ENCODE peak calls at places on chromosomes 6 and 20, in four cellular contexts. O is H9, N is testis, F is SJSA1. Q is an unnamed sample.

GRCh38 chr6:143615785-143616184 is 62.0 kb upstream of the PHACTR2 start:
- DNase-seq in O (no peak), N (no peak), F (no peak), Q (no peak)

GRCh38 chr20:4488407-4489339 is 233.0 kb upstream of the PRND start:
- DNase-seq in O (no peak), N (no peak), F (peak; percentile 63), Q (peak; percentile 30)

GRCh38 chr20:17619351-17620093 is 49.6 kb downstream of the DSTN start:
- DNase-seq in O (peak; percentile 23), N (no peak), F (peak; percentile 36), Q (no peak)

GRCh38 chr6:82084324-82084920 is 163.1 kb downstream of the IBTK start:
- DNase-seq in O (no peak), N (no peak), F (no peak), Q (no peak)

GRCh38 chr6:14464049-14464448 is 346.5 kb downstream of the CD83 start:
- DNase-seq in O (peak; percentile 52), N (no peak), F (no peak), Q (no peak)

GRCh38 chr6:4464638-4465037 is 311.6 kb upstream of the CDYL start:
- DNase-seq in O (no peak), N (no peak), F (no peak), Q (no peak)

GRCh38 chr6:104957301-104958177 is 632 bp downstream of the LIN28B start:
- DNase-seq in O (peak; percentile 72), N (no peak), F (no peak), Q (no peak)

GRCh38 chr6:163415176-163415619 is 680 bp downstream of the QKI start:
- DNase-seq in O (no peak), N (no peak), F (no peak), Q (no peak)

GRCh38 chr6:157831018-157831369 is 7.9 kb downstream of the SNX9 start:
- DNase-seq in O (no peak), N (no peak), F (no peak), Q (no peak)

GRCh38 chr6:113458368-113459010 is 398.7 kb upstream of the MARCKS start:
- DNase-seq in O (no peak), N (peak; percentile 40), F (no peak), Q (no peak)

GRCh38 chr6:92114091-92114490 is 1305.3 kb downstream of the EPHA7 start:
- DNase-seq in O (no peak), N (no peak), F (no peak), Q (no peak)

GRCh38 chr6:27872634-27873028 is 39.6 kb downstream of the OR2B2 start:
- DNase-seq in O (no peak), N (no peak), F (no peak), Q (no peak)

GRCh38 chr20:5665417-5665816 is 84.8 kb upstream of the SHLD1 start:
- DNase-seq in O (no peak), N (no peak), F (no peak), Q (no peak)

GRCh38 chr6:91299544-91300491 is 712.9 kb upstream of the MAP3K7 start:
- DNase-seq in O (peak; percentile 76), N (peak; percentile 60), F (peak; percentile 74), Q (peak; percentile 21)

GRCh38 chr6:131061041-131061770 is 1.8 kb downstream of the EPB41L2 start:
- DNase-seq in O (no peak), N (no peak), F (no peak), Q (no peak)
- H3K27ac ChIP-seq in O (no peak overlapping the region), N (peak overlapping the region; percentile 92), F (peak overlapping the region; percentile 50), Q (no peak overlapping the region)

GRCh38 chr6:36335465-36336209 is 1.1 kb downstream of the BNIP5 start:
- DNase-seq in O (no peak), N (no peak), F (no peak), Q (no peak)
- H3K27ac ChIP-seq in O (no peak overlapping the region), N (peak overlapping the region; percentile 89), F (no peak overlapping the region), Q (no peak overlapping the region)

DNA sequence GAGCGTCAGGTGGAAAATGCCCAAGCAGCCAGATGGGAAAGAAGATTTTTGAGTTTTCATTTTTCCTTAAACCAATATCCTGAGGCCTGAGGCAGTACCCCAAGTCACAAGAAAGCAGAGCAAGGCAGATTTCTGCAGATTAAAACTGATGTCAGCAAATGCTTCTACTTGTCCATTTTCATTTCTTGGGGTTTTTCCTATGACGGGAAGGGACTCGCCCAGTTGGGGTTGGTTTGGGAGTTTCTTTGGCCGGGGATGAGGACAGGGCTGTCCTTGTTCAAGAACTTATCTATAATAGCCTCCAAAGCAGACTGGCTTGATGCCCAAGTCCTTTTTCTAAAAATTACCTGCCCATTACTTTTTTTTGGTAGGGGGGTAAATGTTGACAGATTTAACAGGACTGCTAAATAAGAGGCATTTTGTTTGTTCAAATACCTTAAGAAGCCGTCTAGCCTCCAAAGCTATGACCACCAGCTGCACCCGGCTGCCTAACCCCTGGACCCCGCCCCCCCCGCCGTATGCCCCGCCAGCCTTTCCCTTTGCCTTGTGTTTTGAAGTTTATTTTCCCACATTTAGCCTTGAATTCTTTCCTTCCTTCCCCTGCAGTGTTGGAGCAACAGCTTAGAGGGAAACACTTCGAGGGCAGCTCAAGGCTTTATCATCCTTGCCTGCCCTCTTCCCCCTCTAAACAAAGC is 2.5 kb downstream of the KCNK5 start:
- DNase-seq in O (no peak), N (no peak), F (no peak), Q (no peak)
- H3K27ac ChIP-seq in O (no peak overlapping the region), N (no peak overlapping the region), F (no peak overlapping the region), Q (no peak overlapping the region)

GRCh38 chr20:10337291-10337690 is 96.7 kb downstream of the MKKS start:
- DNase-seq in O (no peak), N (no peak), F (no peak), Q (no peak)
- H3K27ac ChIP-seq in O (no peak overlapping the region), N (no peak overlapping the region), F (no peak overlapping the region), Q (no peak overlapping the region)

GRCh38 chr6:33557376-33557775 is 22.7 kb downstream of the BAK1 start:
- DNase-seq in O (no peak), N (no peak), F (no peak), Q (no peak)
- H3K27ac ChIP-seq in O (no peak overlapping the region), N (no peak overlapping the region), F (no peak overlapping the region), Q (no peak overlapping the region)

DNA sequence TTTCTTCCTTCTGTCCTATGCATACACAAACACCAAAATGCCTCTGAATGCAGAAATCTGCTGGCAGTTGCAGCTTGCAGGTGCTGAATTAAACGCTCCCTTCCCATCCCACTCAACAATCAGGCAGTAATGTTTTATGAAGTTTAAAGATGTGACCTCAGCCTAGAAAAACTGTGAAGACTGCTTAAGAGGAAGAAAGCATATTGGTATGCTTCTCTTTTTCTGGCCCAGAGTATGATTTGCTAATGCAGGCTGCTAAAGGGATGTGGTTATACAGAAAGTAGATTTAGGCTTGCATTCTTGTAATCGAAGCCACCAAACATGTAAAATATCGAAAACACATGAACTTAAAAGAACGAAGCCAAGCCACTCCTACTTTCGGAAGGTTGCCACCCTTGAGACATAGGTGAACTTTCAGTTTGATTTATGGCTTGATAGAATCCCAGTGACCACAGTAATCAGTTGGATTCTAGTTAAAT is 40.8 kb downstream of the MAP3K5 start:
- DNase-seq in O (no peak), N (no peak), F (no peak), Q (no peak)
- H3K27ac ChIP-seq in O (no peak overlapping the region), N (peak overlapping the region; percentile 24), F (no peak overlapping the region), Q (no peak overlapping the region)

GRCh38 chr6:150336299-150336698 is 32.5 kb upstream of the IYD start:
- DNase-seq in O (no peak), N (no peak), F (no peak), Q (no peak)
- H3K27ac ChIP-seq in O (no peak overlapping the region), N (no peak overlapping the region), F (no peak overlapping the region), Q (no peak overlapping the region)

DNA sequence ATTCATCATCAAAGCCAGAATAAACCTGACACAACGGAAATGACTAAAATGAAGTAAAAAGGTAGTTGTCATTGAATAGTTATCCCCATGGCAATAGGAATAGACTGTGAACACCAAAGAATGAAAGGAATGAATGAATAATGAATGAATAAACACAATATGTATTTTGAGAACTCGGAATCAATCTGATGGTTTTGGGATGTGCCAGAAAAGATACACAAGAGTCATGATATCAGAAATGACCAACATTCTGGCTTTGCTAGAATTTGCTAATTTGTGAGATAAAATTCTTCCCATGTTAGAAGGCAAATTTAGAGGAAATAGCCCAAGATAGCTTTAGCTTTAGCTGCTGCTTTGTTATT is 67.7 kb upstream of the KCNQ5 start:
- DNase-seq in O (no peak), N (no peak), F (no peak), Q (no peak)
- H3K27ac ChIP-seq in O (no peak overlapping the region), N (no peak overlapping the region), F (peak overlapping the region; percentile 92), Q (no peak overlapping the region)

DNA sequence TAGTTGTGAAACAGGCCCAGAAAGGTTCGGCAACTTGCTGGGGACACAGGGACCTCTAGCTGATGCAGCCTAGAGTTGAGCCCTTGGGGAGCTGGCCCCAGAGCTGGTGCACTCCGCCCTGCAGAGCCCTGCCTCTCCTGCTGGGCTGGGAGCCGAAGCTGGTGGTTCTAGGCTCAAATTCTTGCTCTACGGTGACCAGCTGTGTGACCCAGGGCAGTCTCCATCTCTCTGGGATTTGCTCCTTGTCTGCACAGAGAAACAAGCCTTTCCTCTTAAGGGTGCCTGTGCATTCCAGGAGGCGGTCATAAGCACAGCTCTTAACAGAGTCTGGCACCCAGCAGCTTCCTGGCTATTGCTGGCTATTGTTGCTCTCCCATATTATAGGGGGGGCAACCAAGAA is 47.4 kb downstream of the RBM38 start:
- DNase-seq in O (no peak), N (no peak), F (no peak), Q (no peak)
- H3K27ac ChIP-seq in O (no peak overlapping the region), N (no peak overlapping the region), F (no peak overlapping the region), Q (no peak overlapping the region)

Q was measured in AG04450.